ENCODE peak calls at places on chromosomes 2 and 18, in nine cellular contexts. V is lower lobe of right lung; S is hepatic stellate cell; H is stimulated activated CD8-positive, alpha-beta memory T cell treated with anti-CD3 and anti-CD28 coated beads, Interleukin-15, amount 100 ng/mL, for 24 hours; T is head of caudate nucleus; U is Peyer's patch; Q is activated CD8-positive, alpha-beta memory T cell treated with anti-CD3 and anti-CD28 coated beads for 24 hours; E is activated effector memory CD4-positive, alpha-beta T cell treated with anti-CD3 and anti-CD28 coated beads, Interleukin-2, amount 50 U/mL, for 16 hours; K is HTR-8/SVneo. Y is an unnamed sample.

GRCh38 chr2:44708646-44709000 is 232.9 kb upstream of the SIX3 start:
- DNase-seq in V (no peak), S (no peak), H (no peak), T (no peak), U (no peak), Q (no peak), E (no peak), K (no peak), Y (no peak)

GRCh38 chr2:190159453-190159852 is 96.9 kb upstream of the MSTN start:
- DNase-seq in V (no peak), S (no peak), H (no peak), T (peak), U (no peak), Q (no peak), E (no peak), K (no peak), Y (no peak)

GRCh38 chr18:70047931-70048603 is 100.4 kb upstream of the CD226 start:
- DNase-seq in V (no peak), S (no peak), H (no peak), T (no peak), U (no peak), Q (no peak), E (no peak), K (no peak), Y (no peak)

GRCh38 chr2:120323214-120323613 is 22.7 kb upstream of the INHBB start:
- DNase-seq in V (no peak), S (peak), H (no peak), T (no peak), U (no peak), Q (no peak), E (no peak), K (no peak), Y (no peak)

GRCh38 chr2:64291181-64291580 is 147.0 kb upstream of the PELI1 start:
- DNase-seq in V (no peak), S (peak), H (no peak), T (no peak), U (no peak), Q (no peak), E (no peak), K (no peak), Y (no peak)

GRCh38 chr2:99880148-99880983 is 262.0 kb downstream of the AFF3 start:
- DNase-seq in V (no peak), S (peak), H (no peak), T (no peak), U (no peak), Q (no peak), E (no peak), K (peak), Y (no peak)

GRCh38 chr18:8758466-8758865 is 53.1 kb downstream of the MTCL1 start:
- DNase-seq in V (no peak), S (no peak), H (no peak), T (no peak), U (no peak), Q (no peak), E (no peak), K (no peak), Y (no peak)

GRCh38 chr2:33145459-33145858 is 198.7 kb downstream of the LTBP1 start:
- DNase-seq in V (no peak), S (no peak), H (no peak), T (no peak), U (no peak), Q (no peak), E (no peak), K (no peak), Y (no peak)

GRCh38 chr2:237922641-237923361 is 44.0 kb upstream of the UBE2F start:
- DNase-seq in V (no peak), S (no peak), H (no peak), T (no peak), U (peak), Q (no peak), E (peak), K (no peak), Y (no peak)

GRCh38 chr2:30266051-30266621 is 34.8 kb downstream of the LBH start:
- DNase-seq in V (no peak), S (peak), H (no peak), T (no peak), U (no peak), Q (peak), E (peak), K (no peak), Y (no peak)

GRCh38 chr2:218997730-218998129 is 4.5 kb upstream of the CRYBA2 start:
- DNase-seq in V (no peak), S (no peak), H (no peak), T (no peak), U (no peak), Q (no peak), E (no peak), K (no peak), Y (no peak)

GRCh38 chr2:210399440-210400041 is 77.0 kb downstream of the LANCL1 start:
- DNase-seq in V (no peak), S (no peak), H (no peak), T (no peak), U (no peak), Q (no peak), E (no peak), K (no peak), Y (no peak)

GRCh38 chr2:79993144-79993543 is 311.4 kb downstream of the LRRTM1 start:
- DNase-seq in V (no peak), S (no peak), H (no peak), T (no peak), U (no peak), Q (no peak), E (no peak), K (no peak), Y (no peak)

GRCh38 chr2:162888641-162889040 is 50.1 kb upstream of the KCNH7 start:
- DNase-seq in V (no peak), S (no peak), H (no peak), T (no peak), U (no peak), Q (no peak), E (no peak), K (no peak), Y (no peak)

Y was measured in neural progenitor cell.